ENCODE peak calls at places on chromosomes 3 and 15, in four cellular contexts. L, Z, Q and W are unnamed samples.

GRCh38 chr3:71708478-71709098 is 16.6 kb downstream of the EIF4E3 start:
- DNase-seq in Z (no peak), L (no peak), Q (no peak), W (no peak)

GRCh38 chr3:50272911-50273688 is 4.2 kb downstream of the SEMA3B start:
- DNase-seq in L (peak; percentile 92), Q (no peak), Z (peak; percentile 90), W (peak; percentile 71)

GRCh38 chr15:101000271-101000681 is 81.1 kb downstream of the LRRK1 start:
- DNase-seq in Q (no peak), L (no peak), Z (no peak), W (no peak)

GRCh38 chr15:69608661-69609060 is 156.0 kb downstream of the RPLP1 start:
- DNase-seq in Z (no peak), Q (no peak), L (no peak), W (no peak)

GRCh38 chr15:70892912-70893560 is 410 bp downstream of the LRRC49 start:
- DNase-seq in Q (peak; percentile 49), L (no peak), Z (no peak), W (no peak)

GRCh38 chr3:120196333-120196732 is 88.7 kb downstream of the GPR156 start:
- DNase-seq in Z (no peak), Q (no peak), L (no peak), W (no peak)

GRCh38 chr3:184240384-184241140 is 8.2 kb downstream of the ALG3 start:
- DNase-seq in Z (no peak), L (no peak), Q (no peak), W (no peak)

GRCh38 chr3:187062526-187063177 is 76.6 kb downstream of the RPL39L start:
- DNase-seq in Q (peak; percentile 18), L (no peak), Z (no peak), W (no peak)

GRCh38 chr3:47899495-47900108 is 96.7 kb downstream of the DHX30 start:
- DNase-seq in L (no peak), Q (no peak), Z (no peak), W (no peak)